ENCODE peak calls at places on chromosomes 6 and 20, in seven cellular contexts. Z is H1, S is H9, J is IMR-90, P is trophoblast cell, E is mesendoderm, Y is neuronal stem cell. O is an unnamed sample.
A peak's percentile ranks its signal among the peaks of the same experiment; 100 is the strongest.

GRCh38 chr6:16697437-16698162 is 63.7 kb downstream of the ATXN1 start:
- DNase-seq in Z (no peak), S (no peak), J (no peak), P (no peak), E (no peak), Y (no peak), O (no peak)

GRCh38 chr6:39982720-39983119 is 48.5 kb upstream of the MOCS1 start:
- DNase-seq in Z (no peak), S (no peak), J (no peak), P (no peak), E (no peak), Y (no peak), O (no peak)

GRCh38 chr20:57262244-57263126 is 4.0 kb downstream of the BMP7 start:
- DNase-seq in Z (peak; percentile 57), S (peak; percentile 46), J (no peak), P (no peak), E (peak; percentile 51), Y (no peak), O (no peak)

GRCh38 chr6:22025468-22026159 is 271.2 kb downstream of the PRL start:
- DNase-seq in Z (peak; percentile 59), S (peak; percentile 68), J (peak; percentile 81), P (peak; percentile 54), E (peak; percentile 98), Y (peak; percentile 66), O (peak; percentile 58)

GRCh38 chr6:40912158-40912946 is 126.7 kb downstream of the UNC5CL start:
- DNase-seq in Z (no peak), S (peak; percentile 74), J (no peak), P (peak; percentile 50), E (peak; percentile 83), Y (no peak), O (peak; percentile 17)

GRCh38 chr6:39696986-39697788 is 28.0 kb downstream of the KIF6 start:
- DNase-seq in Z (no peak), S (no peak), J (no peak), P (no peak), E (peak; percentile 20), Y (no peak), O (no peak)

GRCh38 chr20:20743511-20744169 is 31.2 kb upstream of the RALGAPA2 start:
- DNase-seq in Z (peak; percentile 56), S (peak; percentile 49), J (no peak), P (no peak), E (peak; percentile 89), Y (peak; percentile 58), O (peak; percentile 22)

GRCh38 chr6:157999100-158000051 is 17.7 kb downstream of the SYNJ2 start:
- DNase-seq in Z (no peak), S (no peak), J (no peak), P (no peak), E (no peak), Y (no peak), O (no peak)

GRCh38 chr20:41348430-41349172 is 8.0 kb downstream of the LPIN3 start:
- DNase-seq in Z (no peak), S (no peak), J (no peak), P (no peak), E (no peak), Y (no peak), O (no peak)

GRCh38 chr20:9903048-9903651 is 64.3 kb upstream of the PAK5 start:
- DNase-seq in Z (peak; percentile 60), S (peak; percentile 55), J (no peak), P (no peak), E (peak; percentile 57), Y (peak; percentile 35), O (peak; percentile 3)

GRCh38 chr6:29491574-29491973 is 3.8 kb upstream of the MAS1L start:
- DNase-seq in Z (peak; percentile 2), S (peak; percentile 10), J (no peak), P (no peak), E (peak; percentile 40), Y (no peak), O (no peak)

GRCh38 chr6:46490425-46491200 is 636 bp downstream of the RCAN2 start:
- DNase-seq in Z (peak; percentile 82), S (peak; percentile 74), J (no peak), P (no peak), E (peak; percentile 64), Y (peak; percentile 67), O (peak; percentile 6)

GRCh38 chr20:22389836-22390542 is 194.4 kb downstream of the FOXA2 start:
- DNase-seq in Z (no peak), S (peak; percentile 80), J (no peak), P (peak; percentile 53), E (peak; percentile 85), Y (no peak), O (no peak)

GRCh38 chr6:117928833-117929232 is 21.8 kb downstream of the SLC35F1 start:
- DNase-seq in Z (no peak), S (no peak), J (no peak), P (no peak), E (no peak), Y (no peak), O (no peak)

GRCh38 chr6:75337805-75338204 is 53.2 kb upstream of the TMEM30A start:
- DNase-seq in Z (no peak), S (no peak), J (peak; percentile 35), P (no peak), E (no peak), Y (no peak), O (no peak)

GRCh38 chr6:167842457-167842856 is 15.7 kb downstream of the AFDN start:
- DNase-seq in Z (no peak), S (no peak), J (no peak), P (no peak), E (no peak), Y (no peak), O (no peak)

GRCh38 chr6:83417880-83418663 is 12.8 kb downstream of the ME1 start:
- DNase-seq in Z (no peak), S (no peak), J (peak; percentile 79), P (peak; percentile 62), E (peak; percentile 72), Y (peak; percentile 9), O (peak; percentile 75)

GRCh38 chr20:63186084-63186483 is 29.8 kb downstream of the YTHDF1 start:
- DNase-seq in Z (no peak), S (no peak), J (no peak), P (no peak), E (no peak), Y (no peak), O (no peak)

GRCh38 chr6:150267686-150268561 is 100.9 kb upstream of the IYD start:
- DNase-seq in Z (no peak), S (no peak), J (peak; percentile 88), P (no peak), E (no peak), Y (no peak), O (peak; percentile 24)

GRCh38 chr20:675453-676314 is at the start of gene SCRT2:
- DNase-seq in Z (peak; percentile 91), S (peak; percentile 81), J (peak; percentile 65), P (peak; percentile 85), E (peak; percentile 84), Y (peak; percentile 90), O (peak; percentile 72)

GRCh38 chr20:34283844-34284243 is 19.3 kb downstream of the AHCY start:
- DNase-seq in Z (no peak), S (no peak), J (no peak), P (no peak), E (no peak), Y (no peak), O (no peak)

GRCh38 chr20:18197382-18198070 is 59.9 kb downstream of the KAT14 start:
- DNase-seq in Z (peak; percentile 33), S (no peak), J (no peak), P (peak; percentile 97), E (no peak), Y (no peak), O (no peak)

GRCh38 chr6:15365273-15365687 is 119.4 kb downstream of the JARID2 start:
- DNase-seq in Z (no peak), S (peak; percentile 46), J (peak; percentile 84), P (peak; percentile 55), E (no peak), Y (peak; percentile 27), O (peak; percentile 87)

GRCh38 chr6:15363523-15364400 is 117.9 kb downstream of the JARID2 start:
- DNase-seq in Z (no peak), S (no peak), J (no peak), P (peak; percentile 47), E (no peak), Y (no peak), O (peak; percentile 46)

GRCh38 chr6:15366003-15366535 is 120.2 kb downstream of the JARID2 start:
- DNase-seq in Z (no peak), S (no peak), J (no peak), P (peak; percentile 72), E (no peak), Y (no peak), O (no peak)

GRCh38 chr6:15363164-15363522 is 117.3 kb downstream of the JARID2 start:
- DNase-seq in Z (no peak), S (no peak), J (no peak), P (no peak), E (no peak), Y (no peak), O (no peak)

DNA sequence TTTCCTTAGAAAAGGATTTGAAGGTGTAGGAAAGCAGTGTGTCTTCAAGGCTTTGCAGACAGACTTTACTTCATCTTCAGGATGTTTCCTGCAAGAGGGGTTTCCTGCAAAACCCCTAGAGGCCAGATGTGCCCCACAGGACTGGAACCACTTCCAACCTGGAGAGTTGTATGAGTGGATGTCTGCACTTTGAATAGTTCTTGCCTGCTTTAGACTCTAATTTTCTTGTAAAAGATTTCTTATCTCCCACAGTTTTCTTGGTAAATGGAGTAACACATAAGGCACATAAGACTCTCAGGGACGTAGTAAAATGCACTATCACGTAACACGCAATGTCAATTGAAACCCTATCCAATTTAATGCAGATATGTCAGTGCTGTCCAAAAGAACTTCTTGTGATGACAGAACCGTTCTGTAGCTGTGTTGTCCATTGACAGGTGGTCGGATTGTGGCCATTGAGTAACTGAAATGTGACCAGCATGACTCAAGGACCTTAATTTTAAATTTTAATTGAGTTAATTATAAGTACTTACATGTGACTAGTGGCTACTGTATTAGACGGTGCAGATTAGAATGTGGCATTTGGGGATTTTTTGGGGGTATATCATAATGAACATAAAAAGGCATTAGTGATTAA is 118.7 kb downstream of the JARID2 start:
- DNase-seq in Z (no peak), S (no peak), J (no peak), P (no peak), E (no peak), Y (no peak), O (no peak)
- H2BK120ac ChIP-seq in Z (no peak overlapping the region), S (no peak overlapping the region), J (no peak overlapping the region), P (no peak overlapping the region), E (no peak overlapping the region), Y (no peak overlapping the region), O (no peak overlapping the region)

DNA sequence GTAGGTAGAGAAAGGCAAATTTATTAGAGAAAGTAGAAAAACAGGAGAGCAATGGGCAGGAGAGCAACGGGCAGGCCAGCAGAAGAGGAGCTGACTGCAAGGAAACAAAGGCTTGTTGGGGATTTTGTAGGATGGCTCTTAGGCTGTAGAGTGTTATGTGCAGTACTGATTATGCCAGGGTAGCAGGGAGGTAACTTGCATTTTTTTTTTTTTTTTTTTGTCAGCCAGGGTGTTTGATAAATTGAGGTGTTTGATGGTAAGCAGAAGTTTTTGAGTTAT is 36.2 kb upstream of the IER3 start:
- DNase-seq in Z (no peak), S (no peak), J (no peak), P (no peak), E (no peak), Y (no peak), O (no peak)
- H3K4ac ChIP-seq in Z (no peak overlapping the region), S (no peak overlapping the region), J (peak overlapping the region; percentile 92), P (no peak overlapping the region), E (no peak overlapping the region), Y (no peak overlapping the region), O (peak overlapping the region; percentile 79)

GRCh38 chr6:44219815-44220784 is 3.3 kb upstream of the SLC29A1 start:
- DNase-seq in Z (no peak), S (no peak), J (no peak), P (no peak), E (no peak), Y (no peak), O (no peak)
- H3K9ac ChIP-seq in Z (no peak overlapping the region), S (no peak overlapping the region), J (no peak overlapping the region), P (no peak overlapping the region), E (peak overlapping the region; percentile 40), Y (no peak overlapping the region), O (peak overlapping the region; percentile 45)

GRCh38 chr6:15520616-15521203 is 142.1 kb downstream of the DTNBP1 start:
- DNase-seq in Z (no peak), S (peak; percentile 25), J (no peak), P (no peak), E (no peak), Y (no peak), O (no peak)
- H2BK120ac ChIP-seq in Z (no peak overlapping the region), S (no peak overlapping the region), J (no peak overlapping the region), P (no peak overlapping the region), E (no peak overlapping the region), Y (no peak overlapping the region), O (no peak overlapping the region)

O was measured in mesenchymal stem cell.